ENCODE peak calls at places on chromosome 15, in nine cellular contexts. R is epithelial cell of esophagus, X is MM.1S, E is left ventricle myocardium inferior, M is fibroblast of mammary gland, I is AG04449, Y is foreskin fibroblast, K is pancreas, N is stomach. H is an unnamed sample.

GRCh38 chr15:43487271-43487895 is 5.6 kb downstream of the TP53BP1 start:
- DNase-seq in R (no peak), X (no peak), E (no peak), M (no peak), I (no peak), Y (no peak), K (no peak), N (no peak), H (no peak)

GRCh38 chr15:90870354-90871096 is 2.1 kb downstream of the FURIN start:
- DNase-seq in R (peak), X (no peak), E (no peak), M (no peak), I (no peak), Y (no peak), K (no peak), N (no peak), H (no peak)

GRCh38 chr15:77634266-77634962 is 1.7 kb upstream of the LINGO1 start:
- DNase-seq in R (peak), X (peak), E (peak), M (peak), I (no peak), Y (peak), K (peak), N (peak), H (no peak)

GRCh38 chr15:37819191-37819590 is 115.2 kb upstream of the TMCO5A start:
- DNase-seq in R (peak), X (no peak), E (no peak), M (no peak), I (no peak), Y (peak), K (no peak), N (no peak), H (no peak)

GRCh38 chr15:38038659-38039442 is 104.4 kb downstream of the TMCO5A start:
- DNase-seq in R (peak), X (no peak), E (no peak), M (peak), I (peak), Y (peak), K (no peak), N (no peak), H (peak)

GRCh38 chr15:70027518-70027917 is 70.2 kb downstream of the TLE3 start:
- DNase-seq in R (no peak), X (no peak), E (no peak), M (no peak), I (no peak), Y (no peak), K (no peak), N (no peak), H (no peak)

GRCh38 chr15:41331833-41332787 is at the start of gene OIP5:
- DNase-seq in R (peak), X (peak), E (peak), M (peak), I (peak), Y (peak), K (peak), N (peak), H (peak)

GRCh38 chr15:39365873-39366272 is 215.0 kb upstream of the THBS1 start:
- DNase-seq in R (no peak), X (no peak), E (no peak), M (no peak), I (no peak), Y (no peak), K (no peak), N (no peak), H (no peak)

GRCh38 chr15:40338921-40339620 is 1.7 kb downstream of the CCDC9B start:
- DNase-seq in R (peak), X (no peak), E (peak), M (peak), I (peak), Y (peak), K (peak), N (no peak), H (no peak)

GRCh38 chr15:85704720-85705119 is 90.0 kb downstream of the KLHL25 start:
- DNase-seq in R (no peak), X (no peak), E (no peak), M (peak), I (no peak), Y (peak), K (no peak), N (no peak), H (no peak)

GRCh38 chr15:78012643-78013077 is 64.9 kb downstream of the TBC1D2B start:
- DNase-seq in R (peak), X (no peak), E (no peak), M (no peak), I (no peak), Y (no peak), K (peak), N (peak), H (no peak)

DNA sequence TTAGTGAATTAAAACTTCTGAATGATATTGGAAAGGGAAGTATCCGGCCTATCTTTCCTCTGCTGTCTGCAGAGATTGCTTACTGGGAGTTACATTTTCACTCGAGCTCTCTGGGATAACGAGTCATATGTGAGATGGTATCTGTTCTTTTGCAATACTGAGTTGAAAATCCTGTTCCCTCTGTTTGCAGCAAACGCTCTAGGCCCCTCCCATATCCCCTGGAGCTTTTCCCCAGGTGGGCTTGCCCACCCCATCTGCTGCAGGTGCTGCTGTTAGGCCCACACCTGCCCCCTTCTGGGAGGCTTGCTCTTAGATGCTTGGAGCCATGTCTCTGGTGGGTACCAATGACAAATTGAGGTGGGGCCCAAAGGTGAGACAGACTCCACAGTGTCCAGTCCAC is 42.7 kb upstream of the MTMR10 start:
- DNase-seq in R (peak), X (no peak), E (no peak), M (peak), I (no peak), Y (no peak), K (no peak), N (no peak), H (no peak)
- TF ChIP-seq CTCF in R (no peak), X (peak), E (no peak), M (no peak), I (no peak), Y (no peak), K (no peak), N (no peak), H (no peak)

GRCh38 chr15:79035111-79035601 is 55.4 kb downstream of the RASGRF1 start:
- DNase-seq in R (peak), X (no peak), E (no peak), M (no peak), I (no peak), Y (no peak), K (no peak), N (no peak), H (no peak)
- TF ChIP-seq CTCF in R (no peak), X (no peak), E (no peak), M (no peak), I (no peak), Y (no peak), K (no peak), N (no peak), H (no peak)

GRCh38 chr15:100008258-100008657 is 275.0 kb upstream of the LYSMD4 start:
- DNase-seq in R (peak), X (no peak), E (no peak), M (no peak), I (no peak), Y (no peak), K (no peak), N (no peak), H (no peak)
- TF ChIP-seq CTCF in R (no peak), X (no peak), E (no peak), M (no peak), I (no peak), Y (no peak), K (no peak), N (no peak), H (no peak)

GRCh38 chr15:74978077-74978476 is 17.3 kb upstream of the SCAMP5 start:
- DNase-seq in R (no peak), X (no peak), E (no peak), M (no peak), I (no peak), Y (no peak), K (no peak), N (no peak), H (no peak)

GRCh38 chr15:74978503-74978902 is 16.9 kb upstream of the SCAMP5 start:
- DNase-seq in R (peak), X (no peak), E (no peak), M (peak), I (no peak), Y (peak), K (no peak), N (no peak), H (no peak)

GRCh38 chr15:74977599-74977998 is 17.8 kb upstream of the SCAMP5 start:
- DNase-seq in R (no peak), X (no peak), E (no peak), M (peak), I (no peak), Y (no peak), K (no peak), N (no peak), H (no peak)

GRCh38 chr15:74976159-74976558 is 19.2 kb upstream of the SCAMP5 start:
- DNase-seq in R (no peak), X (no peak), E (no peak), M (no peak), I (no peak), Y (no peak), K (no peak), N (no peak), H (no peak)
- TF ChIP-seq CTCF in R (peak), X (peak), E (no peak), M (peak), I (no peak), Y (no peak), K (no peak), N (no peak), H (no peak)

DNA sequence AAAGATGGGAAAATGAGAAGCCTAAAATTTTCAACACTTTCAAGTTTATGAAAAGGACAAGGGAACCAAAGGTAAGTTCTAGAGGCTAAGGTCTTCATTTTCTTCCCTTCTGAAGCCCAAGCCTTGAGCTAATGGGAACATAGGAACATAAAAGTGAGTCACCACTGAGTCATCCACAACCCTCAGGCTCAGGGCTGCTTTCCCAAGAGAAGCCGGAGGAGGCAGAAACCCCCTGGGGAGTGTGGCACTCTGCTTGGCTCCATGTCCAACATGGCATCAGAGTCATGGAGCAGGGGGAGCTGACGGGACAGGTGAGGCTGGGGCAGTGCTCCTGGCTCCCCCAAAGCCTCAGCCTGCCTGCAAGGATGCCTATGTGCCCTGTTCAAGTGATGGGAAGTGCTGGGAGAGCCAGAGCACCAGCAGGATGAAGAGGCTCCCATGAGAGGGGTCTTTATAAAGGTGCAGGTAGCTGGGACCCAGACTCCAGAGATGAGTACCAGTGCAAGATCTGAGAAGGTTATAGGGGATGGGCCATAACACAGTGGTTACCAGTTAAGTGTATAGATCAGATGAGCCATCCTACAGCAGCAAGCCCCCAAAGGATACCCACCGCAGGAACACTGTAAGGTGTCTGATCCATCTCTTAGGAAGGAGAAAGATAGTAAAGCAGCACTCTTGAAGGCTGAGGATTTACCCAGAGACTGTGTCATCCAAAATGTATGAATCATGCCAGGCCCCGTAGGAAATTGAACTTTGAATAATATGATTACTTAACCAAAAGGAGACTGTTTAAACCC is 31.8 kb upstream of the RYR3 start:
- DNase-seq in R (peak), X (no peak), E (no peak), M (peak), I (peak), Y (peak), K (no peak), N (no peak), H (peak)
- TF ChIP-seq CTCF in R (peak), X (no peak), E (no peak), M (peak), I (peak), Y (no peak), K (no peak), N (no peak), H (no peak)

GRCh38 chr15:59172289-59172901 is 34.2 kb upstream of the LDHAL6B start:
- DNase-seq in R (no peak), X (peak), E (no peak), M (no peak), I (no peak), Y (no peak), K (no peak), N (no peak), H (no peak)
- TF ChIP-seq CTCF in R (peak), X (peak), E (no peak), M (peak), I (no peak), Y (no peak), K (no peak), N (no peak), H (no peak)

GRCh38 chr15:50117628-50118027 is 1.4 kb downstream of the ATP8B4 start:
- DNase-seq in R (no peak), X (no peak), E (no peak), M (no peak), I (no peak), Y (no peak), K (no peak), N (no peak), H (no peak)

GRCh38 chr15:50113187-50113505 is 5.9 kb downstream of the ATP8B4 start:
- DNase-seq in R (no peak), X (no peak), E (no peak), M (no peak), I (no peak), Y (no peak), K (no peak), N (no peak), H (no peak)

GRCh38 chr15:50114381-50114780 is 4.7 kb downstream of the ATP8B4 start:
- DNase-seq in R (no peak), X (no peak), E (no peak), M (no peak), I (no peak), Y (no peak), K (no peak), N (no peak), H (no peak)

GRCh38 chr15:50119063-50119700 is at the start of gene ATP8B4:
- DNase-seq in R (no peak), X (no peak), E (no peak), M (no peak), I (no peak), Y (no peak), K (no peak), N (no peak), H (no peak)

DNA sequence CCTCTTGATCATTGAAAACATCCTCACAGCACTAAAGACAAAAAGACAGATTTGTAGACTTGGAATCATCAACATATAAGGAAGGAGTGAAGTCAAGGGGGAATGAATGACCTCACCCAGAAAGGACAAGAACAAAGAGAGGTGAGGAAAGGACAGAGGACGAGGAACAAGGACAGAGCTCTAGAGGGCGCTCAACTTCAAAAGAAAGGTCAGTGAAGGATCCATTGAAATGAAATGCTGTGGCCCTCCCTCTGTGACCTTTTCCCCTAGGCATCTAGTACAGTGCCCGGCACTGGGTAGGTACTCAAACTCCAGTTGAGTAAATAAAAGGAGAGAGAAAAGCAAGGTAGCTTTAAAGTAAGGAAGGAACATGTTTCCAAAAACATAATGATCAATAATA is 2.6 kb downstream of the ATP8B4 start:
- DNase-seq in R (peak), X (peak), E (no peak), M (peak), I (no peak), Y (no peak), K (no peak), N (no peak), H (no peak)
- TF ChIP-seq CTCF in R (peak), X (peak), E (no peak), M (peak), I (peak), Y (peak), K (no peak), N (no peak), H (peak)

DNA sequence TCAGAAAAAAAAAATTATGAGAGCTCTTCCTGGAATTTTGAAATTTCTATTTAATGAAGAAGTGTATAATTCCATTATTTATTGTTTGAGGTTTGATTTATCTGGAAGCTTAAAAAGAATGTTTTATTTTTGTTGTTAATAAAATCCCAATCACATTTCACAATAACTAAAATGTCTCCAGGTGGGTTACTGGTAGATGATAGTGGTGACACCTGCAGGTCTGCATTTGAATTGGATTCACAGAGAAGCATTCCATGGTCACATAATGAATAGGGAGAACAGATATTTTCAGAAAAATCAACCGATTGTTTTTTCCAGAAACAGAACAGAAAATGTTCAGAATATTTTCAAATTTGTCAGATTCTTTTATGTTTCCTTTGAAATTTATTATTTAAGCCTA is 48.3 kb downstream of the ASB7 start:
- DNase-seq in R (peak), X (no peak), E (no peak), M (no peak), I (no peak), Y (no peak), K (no peak), N (no peak), H (no peak)
- TF ChIP-seq CTCF in R (peak), X (peak), E (no peak), M (no peak), I (no peak), Y (no peak), K (no peak), N (no peak), H (no peak)

H was measured in AG09319.